ENCODE peak calls at places on chromosomes 12 and 14, in nine cellular contexts. One of them, this sample, is unnamed.

GRCh38 chr14:41285193-41285748 is 321.4 kb upstream of the LRFN5 start:
- DNase-seq in IMR-90: peak
- DNase-seq in right cardiac atrium: peak
- DNase-seq in stimulated activated CD4-positive, alpha-beta T cell treated with anti-CD3 and anti-CD28 coated beads, Interleukin-2, amount 100 ng/mL, for 24 hours: no peak
- DNase-seq in activated CD4-positive, alpha-beta T cell treated with anti-CD3 and anti-CD28 coated beads, Interleukin-2, amount 50 U/mL, for 4 hours: no peak
- DNase-seq in posterior vena cava: no peak
- DNase-seq in Karpas-422: peak
- DNase-seq in uterus: no peak
- DNase-seq in BE2C: no peak
- DNase-seq in this sample: no peak

GRCh38 chr12:46089414-46090162 is 99.2 kb upstream of the SCAF11 start:
- DNase-seq in right cardiac atrium: no peak
- DNase-seq in IMR-90: no peak
- DNase-seq in stimulated activated CD4-positive, alpha-beta T cell treated with anti-CD3 and anti-CD28 coated beads, Interleukin-2, amount 100 ng/mL, for 24 hours: no peak
- DNase-seq in uterus: no peak
- DNase-seq in Karpas-422: no peak
- DNase-seq in activated CD4-positive, alpha-beta T cell treated with anti-CD3 and anti-CD28 coated beads, Interleukin-2, amount 50 U/mL, for 4 hours: no peak
- DNase-seq in BE2C: no peak
- DNase-seq in posterior vena cava: no peak
- DNase-seq in this sample: no peak

GRCh38 chr14:79543348-79543747 is 668.0 kb downstream of the DIO2 start:
- DNase-seq in uterus: no peak
- DNase-seq in right cardiac atrium: no peak
- DNase-seq in IMR-90: no peak
- DNase-seq in stimulated activated CD4-positive, alpha-beta T cell treated with anti-CD3 and anti-CD28 coated beads, Interleukin-2, amount 100 ng/mL, for 24 hours: no peak
- DNase-seq in BE2C: no peak
- DNase-seq in posterior vena cava: no peak
- DNase-seq in Karpas-422: no peak
- DNase-seq in activated CD4-positive, alpha-beta T cell treated with anti-CD3 and anti-CD28 coated beads, Interleukin-2, amount 50 U/mL, for 4 hours: no peak
- DNase-seq in this sample: no peak

GRCh38 chr12:13538136-13538535 is 341.6 kb downstream of the EMP1 start:
- DNase-seq in IMR-90: no peak
- DNase-seq in posterior vena cava: no peak
- DNase-seq in stimulated activated CD4-positive, alpha-beta T cell treated with anti-CD3 and anti-CD28 coated beads, Interleukin-2, amount 100 ng/mL, for 24 hours: no peak
- DNase-seq in uterus: no peak
- DNase-seq in Karpas-422: no peak
- DNase-seq in activated CD4-positive, alpha-beta T cell treated with anti-CD3 and anti-CD28 coated beads, Interleukin-2, amount 50 U/mL, for 4 hours: no peak
- DNase-seq in BE2C: no peak
- DNase-seq in right cardiac atrium: no peak
- DNase-seq in this sample: no peak

GRCh38 chr12:79566452-79566851 is 124.3 kb downstream of the PAWR start:
- DNase-seq in activated CD4-positive, alpha-beta T cell treated with anti-CD3 and anti-CD28 coated beads, Interleukin-2, amount 50 U/mL, for 4 hours: no peak
- DNase-seq in right cardiac atrium: no peak
- DNase-seq in posterior vena cava: no peak
- DNase-seq in BE2C: no peak
- DNase-seq in uterus: no peak
- DNase-seq in stimulated activated CD4-positive, alpha-beta T cell treated with anti-CD3 and anti-CD28 coated beads, Interleukin-2, amount 100 ng/mL, for 24 hours: no peak
- DNase-seq in IMR-90: peak
- DNase-seq in Karpas-422: no peak
- DNase-seq in this sample: no peak

GRCh38 chr14:59347511-59347900 is 117.7 kb downstream of the GPR135 start:
- DNase-seq in Karpas-422: no peak
- DNase-seq in uterus: no peak
- DNase-seq in activated CD4-positive, alpha-beta T cell treated with anti-CD3 and anti-CD28 coated beads, Interleukin-2, amount 50 U/mL, for 4 hours: no peak
- DNase-seq in posterior vena cava: no peak
- DNase-seq in right cardiac atrium: no peak
- DNase-seq in IMR-90: no peak
- DNase-seq in stimulated activated CD4-positive, alpha-beta T cell treated with anti-CD3 and anti-CD28 coated beads, Interleukin-2, amount 100 ng/mL, for 24 hours: no peak
- DNase-seq in BE2C: no peak
- DNase-seq in this sample: no peak

GRCh38 chr12:95942106-95942531 is 295 bp downstream of the CCDC38 start:
- DNase-seq in right cardiac atrium: no peak
- DNase-seq in BE2C: no peak
- DNase-seq in stimulated activated CD4-positive, alpha-beta T cell treated with anti-CD3 and anti-CD28 coated beads, Interleukin-2, amount 100 ng/mL, for 24 hours: no peak
- DNase-seq in Karpas-422: peak
- DNase-seq in uterus: no peak
- DNase-seq in IMR-90: no peak
- DNase-seq in posterior vena cava: no peak
- DNase-seq in activated CD4-positive, alpha-beta T cell treated with anti-CD3 and anti-CD28 coated beads, Interleukin-2, amount 50 U/mL, for 4 hours: no peak
- DNase-seq in this sample: no peak

GRCh38 chr14:67863223-67863622 is 43.6 kb downstream of the RAD51B start:
- DNase-seq in IMR-90: no peak
- DNase-seq in right cardiac atrium: no peak
- DNase-seq in stimulated activated CD4-positive, alpha-beta T cell treated with anti-CD3 and anti-CD28 coated beads, Interleukin-2, amount 100 ng/mL, for 24 hours: no peak
- DNase-seq in uterus: no peak
- DNase-seq in activated CD4-positive, alpha-beta T cell treated with anti-CD3 and anti-CD28 coated beads, Interleukin-2, amount 50 U/mL, for 4 hours: no peak
- DNase-seq in posterior vena cava: no peak
- DNase-seq in Karpas-422: no peak
- DNase-seq in BE2C: no peak
- DNase-seq in this sample: no peak

GRCh38 chr14:22428681-22429315 is 160.2 kb downstream of the DAD1 start:
- DNase-seq in posterior vena cava: no peak
- DNase-seq in IMR-90: peak
- DNase-seq in stimulated activated CD4-positive, alpha-beta T cell treated with anti-CD3 and anti-CD28 coated beads, Interleukin-2, amount 100 ng/mL, for 24 hours: no peak
- DNase-seq in right cardiac atrium: no peak
- DNase-seq in BE2C: no peak
- DNase-seq in uterus: no peak
- DNase-seq in Karpas-422: no peak
- DNase-seq in activated CD4-positive, alpha-beta T cell treated with anti-CD3 and anti-CD28 coated beads, Interleukin-2, amount 50 U/mL, for 4 hours: no peak
- DNase-seq in this sample: no peak

GRCh38 chr12:131929530-131930456 is 717 bp downstream of the PUS1 start:
- DNase-seq in BE2C: no peak
- DNase-seq in IMR-90: peak
- DNase-seq in uterus: no peak
- DNase-seq in activated CD4-positive, alpha-beta T cell treated with anti-CD3 and anti-CD28 coated beads, Interleukin-2, amount 50 U/mL, for 4 hours: peak
- DNase-seq in Karpas-422: peak
- DNase-seq in stimulated activated CD4-positive, alpha-beta T cell treated with anti-CD3 and anti-CD28 coated beads, Interleukin-2, amount 100 ng/mL, for 24 hours: peak
- DNase-seq in right cardiac atrium: no peak
- DNase-seq in posterior vena cava: peak
- DNase-seq in this sample: no peak

GRCh38 chr14:93009471-93010117 is 86.6 kb downstream of the CHGA start:
- DNase-seq in BE2C: peak
- DNase-seq in Karpas-422: no peak
- DNase-seq in posterior vena cava: no peak
- DNase-seq in right cardiac atrium: peak
- DNase-seq in activated CD4-positive, alpha-beta T cell treated with anti-CD3 and anti-CD28 coated beads, Interleukin-2, amount 50 U/mL, for 4 hours: no peak
- DNase-seq in IMR-90: no peak
- DNase-seq in stimulated activated CD4-positive, alpha-beta T cell treated with anti-CD3 and anti-CD28 coated beads, Interleukin-2, amount 100 ng/mL, for 24 hours: no peak
- DNase-seq in uterus: no peak
- DNase-seq in this sample: no peak

GRCh38 chr14:104181761-104182530 is 43.6 kb downstream of the KIF26A start:
- DNase-seq in stimulated activated CD4-positive, alpha-beta T cell treated with anti-CD3 and anti-CD28 coated beads, Interleukin-2, amount 100 ng/mL, for 24 hours: no peak
- DNase-seq in BE2C: no peak
- DNase-seq in right cardiac atrium: no peak
- DNase-seq in activated CD4-positive, alpha-beta T cell treated with anti-CD3 and anti-CD28 coated beads, Interleukin-2, amount 50 U/mL, for 4 hours: no peak
- DNase-seq in IMR-90: no peak
- DNase-seq in uterus: no peak
- DNase-seq in Karpas-422: no peak
- DNase-seq in posterior vena cava: no peak
- DNase-seq in this sample: no peak

This sample was measured in upper lobe of right lung.